ENCODE peak calls at places on chromosomes 3 and 15, in seven cellular contexts. W, K, X, T, U, O and L are unnamed samples.

GRCh38 chr3:11495948-11496557 is 147.7 kb downstream of the VGLL4 start:
- DNase-seq in W (peak), K (peak), X (no peak), T (no peak), U (no peak), O (peak), L (peak)

GRCh38 chr3:177538743-177539730 is 341.8 kb upstream of the TBL1XR1 start:
- DNase-seq in W (no peak), K (no peak), X (no peak), T (no peak), U (no peak), O (no peak), L (no peak)

GRCh38 chr3:10646531-10647335 is 141.3 kb upstream of the ATP2B2 start:
- DNase-seq in W (no peak), K (no peak), X (no peak), T (no peak), U (no peak), O (no peak), L (no peak)

GRCh38 chr3:48399387-48400172 is 27.6 kb downstream of the FBXW12 start:
- DNase-seq in W (no peak), K (no peak), X (no peak), T (no peak), U (no peak), O (no peak), L (peak)

GRCh38 chr3:35296533-35296932 is 342.8 kb upstream of the ARPP21 start:
- DNase-seq in W (no peak), K (no peak), X (no peak), T (no peak), U (no peak), O (no peak), L (no peak)

GRCh38 chr3:42699511-42699971 is 3.1 kb downstream of the HHATL start:
- DNase-seq in W (peak), K (no peak), X (no peak), T (no peak), U (no peak), O (no peak), L (no peak)

GRCh38 chr15:70428211-70428822 is 330.6 kb upstream of the TLE3 start:
- DNase-seq in W (no peak), K (no peak), X (no peak), T (no peak), U (no peak), O (no peak), L (no peak)

GRCh38 chr3:197942956-197943556 is 6.9 kb upstream of the RPL35A start:
- DNase-seq in W (no peak), K (peak), X (no peak), T (no peak), U (peak), O (no peak), L (no peak)

GRCh38 chr3:71658131-71658530 is 67.1 kb downstream of the EIF4E3 start:
- DNase-seq in W (peak), K (no peak), X (no peak), T (no peak), U (peak), O (peak), L (no peak)

GRCh38 chr15:56959318-56959648 is 40.8 kb downstream of the TCF12 start:
- DNase-seq in W (no peak), K (no peak), X (no peak), T (no peak), U (no peak), O (no peak), L (no peak)

GRCh38 chr3:71112576-71112975 is 471.0 kb downstream of the FOXP1 start:
- DNase-seq in W (no peak), K (no peak), X (no peak), T (no peak), U (no peak), O (no peak), L (no peak)

GRCh38 chr15:80770356-80770705 is 8.8 kb upstream of the CEMIP start:
- DNase-seq in W (no peak), K (no peak), X (no peak), T (no peak), U (no peak), O (no peak), L (no peak)

GRCh38 chr15:79059081-79059572 is 31.5 kb downstream of the RASGRF1 start:
- DNase-seq in W (no peak), K (no peak), X (no peak), T (no peak), U (no peak), O (no peak), L (no peak)

DNA sequence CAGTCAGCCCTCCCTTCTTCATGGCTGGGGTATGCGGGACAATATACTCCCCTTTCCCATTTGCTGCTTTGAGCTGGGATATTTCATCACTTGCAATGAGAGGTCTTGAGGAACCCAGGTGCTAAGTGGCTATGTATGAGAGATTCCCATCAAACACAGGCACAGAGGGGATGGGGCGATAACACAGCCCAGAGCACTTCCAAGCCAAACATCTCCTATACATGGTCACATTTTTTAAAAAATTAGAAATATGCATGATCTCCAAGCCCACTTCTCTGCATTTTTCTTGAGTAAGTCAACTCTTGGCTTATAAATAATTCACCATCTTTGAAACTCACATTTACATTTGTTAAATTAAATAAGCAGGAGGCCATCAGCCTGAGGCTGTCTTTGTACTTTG is 983.6 kb upstream of the NR2F2 start:
- DNase-seq in W (no peak), K (no peak), X (no peak), T (no peak), U (no peak), O (no peak), L (no peak)
- TF ChIP-seq CTCF in W (no peak), K (no peak), X (no peak), T (no peak), U (no peak), O (no peak), L (no peak)

GRCh38 chr15:51283026-51283425 is 55.4 kb downstream of the CYP19A1 start:
- DNase-seq in W (no peak), K (no peak), X (no peak), T (no peak), U (no peak), O (no peak), L (no peak)
- TF ChIP-seq CTCF in W (no peak), K (no peak), X (no peak), T (no peak), U (no peak), O (no peak), L (peak)

DNA sequence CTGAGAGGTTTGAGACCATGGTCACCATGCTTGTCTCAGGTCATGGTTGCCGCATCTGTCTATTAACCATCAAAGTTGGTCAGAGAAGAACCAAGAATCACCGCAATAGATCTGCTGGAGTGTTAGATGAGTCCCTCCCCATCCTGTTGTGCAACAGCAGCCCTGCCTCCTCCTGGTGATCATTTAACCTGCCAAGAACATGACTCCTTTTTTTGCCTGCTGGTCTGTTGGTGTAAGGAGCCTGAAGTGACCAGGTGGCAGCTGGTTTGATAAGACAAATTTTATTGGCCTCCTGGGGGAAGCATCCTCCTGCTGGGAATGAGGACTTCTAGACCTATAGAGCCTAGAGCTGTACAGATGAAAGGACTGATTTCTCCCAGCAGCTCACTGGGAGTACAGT is 43.5 kb upstream of the RAF1 start:
- DNase-seq in W (no peak), K (no peak), X (no peak), T (no peak), U (peak), O (no peak), L (no peak)
- TF ChIP-seq CTCF in W (no peak), K (no peak), X (no peak), T (no peak), U (no peak), O (no peak), L (no peak)

GRCh38 chr3:132682201-132682600 is 22.1 kb downstream of the UBA5 start:
- DNase-seq in W (no peak), K (no peak), X (no peak), T (no peak), U (peak), O (no peak), L (no peak)
- TF ChIP-seq CTCF in W (no peak), K (no peak), X (no peak), T (no peak), U (no peak), O (no peak), L (no peak)

GRCh38 chr15:89299896-89300295 is 34.7 kb downstream of the POLG start:
- DNase-seq in W (no peak), K (no peak), X (peak), T (no peak), U (peak), O (no peak), L (no peak)
- TF ChIP-seq CTCF in W (no peak), K (peak), X (peak), T (no peak), U (peak), O (no peak), L (no peak)

DNA sequence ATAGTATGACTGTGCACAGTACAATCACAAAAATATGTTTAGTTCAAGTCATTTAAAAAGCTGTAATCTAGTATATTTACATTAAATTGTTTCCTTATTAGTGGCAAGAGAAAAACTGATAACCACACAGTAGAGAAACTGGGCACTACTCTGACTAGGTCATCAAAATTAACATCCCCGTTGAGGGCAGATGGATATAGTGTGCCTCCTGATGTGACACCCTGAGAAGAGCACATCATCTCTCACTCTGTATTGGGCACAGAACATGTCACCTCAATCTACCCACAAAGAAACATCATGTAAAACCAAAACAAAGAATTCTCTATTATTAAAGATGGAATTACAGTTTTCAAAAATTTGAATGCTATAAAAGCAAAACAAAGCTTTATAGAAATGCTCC is 221.9 kb upstream of the NANOGP8 start:
- DNase-seq in W (no peak), K (no peak), X (no peak), T (no peak), U (no peak), O (no peak), L (no peak)
- TF ChIP-seq CTCF in W (no peak), K (no peak), X (no peak), T (no peak), U (no peak), O (no peak), L (no peak)

DNA sequence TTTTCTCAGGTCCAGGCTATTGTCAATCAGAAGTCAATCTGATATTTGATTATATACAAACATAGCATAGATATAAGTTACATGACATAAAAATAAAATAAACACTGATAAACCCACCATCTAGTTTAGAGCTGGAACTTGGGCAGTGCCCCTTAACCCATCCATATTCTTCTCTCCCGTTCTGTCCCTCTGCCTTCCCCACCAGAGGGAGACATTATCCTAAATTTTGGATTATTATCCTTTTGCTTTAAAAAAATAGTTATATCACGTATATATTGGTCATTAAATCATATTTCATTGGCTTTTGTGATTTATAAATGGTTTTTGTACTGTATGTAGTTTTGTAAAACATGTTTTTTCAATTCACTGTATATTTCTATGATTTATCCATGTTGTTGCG is 107.9 kb downstream of the GMPS start:
- DNase-seq in W (no peak), K (no peak), X (no peak), T (no peak), U (no peak), O (no peak), L (no peak)
- TF ChIP-seq CTCF in W (no peak), K (peak), X (peak), T (peak), U (peak), O (no peak), L (peak)

DNA sequence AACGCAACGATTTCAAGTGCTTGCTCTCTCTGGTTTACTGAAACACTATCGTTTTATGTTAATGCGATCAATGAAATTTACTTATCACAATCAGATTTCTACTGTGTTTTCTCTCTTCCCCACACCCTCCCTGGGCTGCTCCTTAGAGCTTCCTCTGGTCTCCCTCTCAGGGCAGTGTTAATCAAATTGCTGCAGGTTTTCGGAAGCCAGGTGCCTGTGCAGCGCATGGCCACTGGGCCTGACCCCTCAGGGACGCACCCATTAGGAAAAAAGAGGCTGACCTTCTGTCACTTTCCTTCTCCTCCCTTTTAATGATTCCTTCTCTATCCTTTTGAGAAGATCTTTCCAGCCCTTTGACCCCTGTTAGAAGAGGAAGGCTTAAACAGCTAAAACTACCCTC is 134.5 kb upstream of the ONECUT1 start:
- DNase-seq in W (no peak), K (peak), X (no peak), T (no peak), U (no peak), O (no peak), L (no peak)
- TF ChIP-seq CTCF in W (no peak), K (no peak), X (no peak), T (no peak), U (no peak), O (no peak), L (no peak)